ENCODE peak calls at places on chromosomes 4 and X, in ten cellular contexts. N is CD8-positive, alpha-beta memory T cell; Q is activated gamma-delta T cell treated with Interleukin-2 at 50 U/mL for 16 hours; I is HuH-7.5; S is left ventricle myocardium superior; H is kidney; K is HFF-Myc; D is pulmonary artery endothelial cell; C is ovary; P is thyroid gland. X is an unnamed sample.

GRCh38 chrX:40772290-40772689 is 36.9 kb upstream of the MED14 start:
- DNase-seq in N (no peak), Q (no peak), I (no peak), S (no peak), H (no peak), K (peak), D (no peak), C (no peak), P (no peak), X (no peak)

GRCh38 chr4:183599690-183600089 is 59.3 kb downstream of the RWDD4 start:
- DNase-seq in N (no peak), Q (no peak), I (no peak), S (no peak), H (no peak), K (no peak), D (no peak), C (no peak), P (no peak), X (no peak)

GRCh38 chrX:111581086-111581485 is 69.6 kb downstream of the SERTM2 start:
- DNase-seq in N (no peak), Q (no peak), I (no peak), S (no peak), H (no peak), K (no peak), D (no peak), C (no peak), P (no peak), X (no peak)

GRCh38 chr4:88178633-88179231 is 20.3 kb upstream of the ABCG2 start:
- DNase-seq in N (no peak), Q (no peak), I (no peak), S (no peak), H (no peak), K (no peak), D (no peak), C (no peak), P (no peak), X (no peak)

GRCh38 chr4:169158046-169158445 is 112.7 kb downstream of the SH3RF1 start:
- DNase-seq in N (no peak), Q (no peak), I (no peak), S (no peak), H (no peak), K (no peak), D (peak), C (no peak), P (no peak), X (no peak)

GRCh38 chr4:176340871-176341685 is 21.3 kb downstream of the SPCS3 start:
- DNase-seq in N (peak), Q (no peak), I (no peak), S (no peak), H (no peak), K (no peak), D (no peak), C (no peak), P (no peak), X (no peak)

GRCh38 chrX:44470816-44471215 is 71.8 kb downstream of the FUNDC1 start:
- DNase-seq in N (no peak), Q (no peak), I (no peak), S (no peak), H (no peak), K (no peak), D (no peak), C (no peak), P (no peak), X (no peak)

GRCh38 chr4:83223781-83224180 is 60.8 kb downstream of the COQ2 start:
- DNase-seq in N (no peak), Q (no peak), I (no peak), S (no peak), H (no peak), K (no peak), D (no peak), C (no peak), P (no peak), X (no peak)

GRCh38 chr4:91829531-91829930 is 474.2 kb upstream of the GRID2 start:
- DNase-seq in N (no peak), Q (no peak), I (no peak), S (no peak), H (no peak), K (no peak), D (no peak), C (no peak), P (no peak), X (no peak)

GRCh38 chr4:155582971-155583437 is 83.6 kb upstream of the GUCY1A1 start:
- DNase-seq in N (no peak), Q (no peak), I (peak), S (no peak), H (no peak), K (peak), D (no peak), C (no peak), P (no peak), X (no peak)

GRCh38 chr4:100372432-100372831 is 145.4 kb downstream of the EMCN start:
- DNase-seq in N (no peak), Q (no peak), I (peak), S (no peak), H (no peak), K (no peak), D (no peak), C (no peak), P (no peak), X (no peak)

GRCh38 chrX:114267127-114267526 is 316.8 kb upstream of the HTR2C start:
- DNase-seq in N (no peak), Q (no peak), I (no peak), S (no peak), H (no peak), K (no peak), D (no peak), C (no peak), P (no peak), X (no peak)